ENCODE peak calls at places on chromosomes 1 and 21, in four cellular contexts. M is GM12878; A is stimulated activated naive B cell treated with anti-CD40 and anti-IgM and Interleukin-4, amounts not matched to agents 10 μg/mL and 1 μg/mL and 100 μg/mL, for 72 hours; J is activated B cell treated with CpG ODN at 0.5 μM for 24 hours. F is an unnamed sample.
A peak's percentile ranks its signal among the peaks of the same experiment; 100 is the strongest.

GRCh38 chr1:229130028-229130668 is 140.8 kb upstream of the RAB4A start:
- ATAC-seq in A (no peak), J (no peak), M (no peak), F (peak; percentile 20)

GRCh38 chr21:34724131-34724856 is 55.5 kb downstream of the CLIC6 start:
- ATAC-seq in M (no peak), J (no peak), A (no peak), F (no peak)

GRCh38 chr1:145886390-145886789 is 724 bp upstream of the ANKRD35 start:
- ATAC-seq in M (no peak), J (no peak), A (no peak), F (no peak)

GRCh38 chr1:9455487-9456237 is 83.6 kb upstream of the SLC25A33 start:
- ATAC-seq in J (peak; percentile 79), A (peak; percentile 81), M (peak; percentile 94), F (peak; percentile 70)

GRCh38 chr1:45012639-45013278 is 705 bp downstream of the UROD start:
- ATAC-seq in J (no peak), M (peak; percentile 6), A (peak; percentile 5), F (no peak)

GRCh38 chr1:33446590-33446989 is 15.7 kb upstream of the PHC2 start:
- ATAC-seq in M (no peak), J (no peak), A (no peak), F (no peak)

GRCh38 chr1:207050428-207050767 is 610 bp downstream of the YOD1 start:
- ATAC-seq in A (no peak), J (no peak), M (peak; percentile 3), F (no peak)

GRCh38 chr1:91099746-91100621 is 78.1 kb upstream of the ZNF644 start:
- ATAC-seq in M (peak; percentile 73), J (no peak), A (peak; percentile 48), F (no peak)

GRCh38 chr1:36458910-36459309 is 5.3 kb downstream of the MRPS15 start:
- ATAC-seq in A (peak; percentile 85), J (peak; percentile 65), M (peak; percentile 61), F (peak; percentile 70)

GRCh38 chr1:117685936-117686806 is 80.3 kb downstream of the TENT5C start:
- ATAC-seq in M (peak; percentile 64), A (peak; percentile 29), J (no peak), F (peak; percentile 27)

GRCh38 chr1:65955503-65955902 is 162.8 kb downstream of the PDE4B start:
- ATAC-seq in J (no peak), A (no peak), M (no peak), F (no peak)

GRCh38 chr21:32135401-32136363 is 143.2 kb downstream of the MIS18A start:
- ATAC-seq in M (peak; percentile 80), J (peak; percentile 37), A (peak; percentile 86), F (peak; percentile 52)

GRCh38 chr1:72724951-72725863 is 442.9 kb upstream of the NEGR1 start:
- ATAC-seq in M (no peak), J (no peak), A (no peak), F (no peak)

GRCh38 chr1:8674912-8675311 is 142.5 kb downstream of the RERE start:
- ATAC-seq in A (no peak), M (peak; percentile 18), J (no peak), F (no peak)

GRCh38 chr21:24375201-24375600 is 1232.1 kb downstream of the MRPL39 start:
- ATAC-seq in M (peak; percentile 39), A (peak; percentile 48), J (peak; percentile 49), F (peak; percentile 41)

GRCh38 chr21:16587671-16588379 is 858.0 kb downstream of the USP25 start:
- ATAC-seq in J (no peak), M (no peak), A (no peak), F (no peak)

GRCh38 chr1:3315991-3316943 is 138.2 kb upstream of the ARHGEF16 start:
- ATAC-seq in A (peak; percentile 70), J (peak; percentile 34), M (no peak), F (no peak)

GRCh38 chr1:68010094-68010493 is 40.3 kb downstream of the DIRAS3 start:
- ATAC-seq in A (no peak), M (no peak), J (no peak), F (no peak)

GRCh38 chr1:59814901-59815825 is at the start of gene HOOK1:
- ATAC-seq in A (peak; percentile 51), J (no peak), M (peak; percentile 55), F (no peak)

GRCh38 chr21:44295163-44295601 is 4.7 kb upstream of the PFKL start:
- ATAC-seq in J (no peak), A (peak; percentile 7), M (no peak), F (no peak)

GRCh38 chr1:198147216-198147615 is 9.6 kb upstream of the NEK7 start:
- ATAC-seq in J (no peak), M (no peak), A (no peak), F (no peak)

GRCh38 chr1:217919683-217920502 is 288.7 kb downstream of the SPATA17 start:
- ATAC-seq in J (no peak), A (no peak), M (no peak), F (no peak)

GRCh38 chr1:151135433-151136385 is 10.7 kb downstream of the SEMA6C start:
- ATAC-seq in A (no peak), M (peak; percentile 22), J (no peak), F (no peak)

GRCh38 chr1:66364578-66365391 is 169.2 kb upstream of the SGIP1 start:
- ATAC-seq in A (peak; percentile 85), M (peak; percentile 75), J (peak; percentile 70), F (peak; percentile 85)

GRCh38 chr1:109671067-109671466 is 3.2 kb downstream of the GSTM2 start:
- ATAC-seq in M (no peak), A (no peak), J (no peak), F (no peak)

GRCh38 chr1:184322253-184322652 is 64.6 kb upstream of the C1orf21 start:
- ATAC-seq in J (no peak), A (no peak), M (no peak), F (no peak)